ENCODE peak calls at places on chromosomes 4 and X, in ten cellular contexts. R is suprapubic skin, I is uterus, C is prostate gland, F is stomach, Y is tibial nerve, V is transverse colon, Q is A549, U is adrenal gland, P is heart left ventricle. B is an unnamed sample.

GRCh38 chr4:147760695-147761094 is 28.8 kb downstream of the ARHGAP10 start:
- DNase-seq in C (no peak), V (peak), P (peak), I (no peak), Y (no peak), Q (no peak), F (peak), U (peak), R (no peak), B (peak)

GRCh38 chr4:6422866-6423265 is 49.5 kb downstream of the PPP2R2C start:
- DNase-seq in Q (no peak), Y (no peak), P (no peak), U (no peak), F (no peak), C (no peak), I (no peak), R (no peak), V (no peak), B (no peak)

GRCh38 chrX:133516691-133517090 is 101.4 kb upstream of the GPC4 start:
- DNase-seq in V (no peak), F (no peak), P (no peak), C (no peak), I (no peak), Y (no peak), Q (no peak), R (no peak), U (no peak), B (no peak)

GRCh38 chrX:72304877-72305276 is 837 bp downstream of the CITED1 start:
- DNase-seq in V (no peak), C (no peak), P (no peak), F (no peak), Q (no peak), Y (no peak), R (no peak), I (no peak), U (no peak), B (no peak)

GRCh38 chr4:173535165-173535737 is 5.2 kb upstream of the HAND2 start:
- DNase-seq in P (no peak), F (no peak), U (no peak), C (no peak), V (no peak), Y (no peak), Q (no peak), R (no peak), I (no peak), B (no peak)

GRCh38 chr4:55177461-55177860 is 52.1 kb upstream of the KDR start:
- DNase-seq in R (no peak), I (no peak), V (no peak), U (no peak), Q (no peak), F (no peak), C (no peak), Y (no peak), P (no peak), B (no peak)

GRCh38 chrX:47240619-47241018 is 7.8 kb downstream of the USP11 start:
- DNase-seq in Q (no peak), C (no peak), F (no peak), P (no peak), I (no peak), V (no peak), R (peak), U (no peak), Y (no peak), B (no peak)

GRCh38 chrX:93874554-93874953 is 200.5 kb downstream of the FAM133A start:
- DNase-seq in U (peak), R (no peak), Y (peak), Q (no peak), P (no peak), C (no peak), V (no peak), F (no peak), I (no peak), B (no peak)

GRCh38 chr4:183356931-183357675 is 34.9 kb upstream of the CLDN24 start:
- DNase-seq in F (peak), I (no peak), Q (no peak), R (peak), U (no peak), C (peak), V (no peak), Y (no peak), P (no peak), B (no peak)

GRCh38 chr4:44869222-44869882 is 143.0 kb upstream of the GNPDA2 start:
- DNase-seq in C (no peak), F (no peak), I (no peak), U (no peak), P (no peak), Y (no peak), R (no peak), V (no peak), Q (no peak), B (no peak)

GRCh38 chr4:59102311-59102710 is 1992.1 kb upstream of the IGFBP7 start:
- DNase-seq in Q (no peak), V (no peak), P (no peak), R (no peak), I (no peak), U (no peak), F (no peak), Y (no peak), C (no peak), B (no peak)

GRCh38 chr4:147596976-147597375 is 20.2 kb upstream of the TMEM184C start:
- DNase-seq in R (no peak), V (no peak), F (peak), C (peak), Y (no peak), P (no peak), Q (no peak), I (no peak), U (peak), B (no peak)

GRCh38 chrX:143633530-143634372 is 2.1 kb downstream of the SLITRK4 start:
- DNase-seq in Y (no peak), U (peak), I (no peak), Q (no peak), V (no peak), C (no peak), R (no peak), F (no peak), P (peak), B (no peak)

GRCh38 chrX:68121371-68121770 is 311.9 kb downstream of the OPHN1 start:
- DNase-seq in Y (no peak), U (no peak), Q (no peak), V (no peak), C (no peak), P (no peak), R (no peak), F (no peak), I (no peak), B (no peak)

GRCh38 chrX:18210470-18210869 is 10.2 kb downstream of the BEND2 start:
- DNase-seq in R (no peak), Q (no peak), Y (no peak), F (no peak), V (no peak), U (no peak), C (no peak), I (no peak), P (no peak), B (no peak)

GRCh38 chr4:177393236-177393635 is 49.0 kb downstream of the AGA start:
- DNase-seq in V (peak), R (no peak), I (no peak), C (no peak), U (no peak), P (no peak), Y (no peak), F (no peak), Q (no peak), B (no peak)

GRCh38 chr4:124828382-124828781 is 115.8 kb upstream of the ANKRD50 start:
- DNase-seq in C (no peak), F (no peak), R (no peak), V (no peak), Y (no peak), U (no peak), Q (no peak), P (no peak), I (no peak), B (no peak)

GRCh38 chr4:72313121-72313520 is 255.9 kb downstream of the ADAMTS3 start:
- DNase-seq in R (no peak), Y (no peak), Q (no peak), V (no peak), U (no peak), P (no peak), C (no peak), I (no peak), F (no peak), B (no peak)

GRCh38 chr4:72314869-72315268 is 254.2 kb downstream of the ADAMTS3 start:
- DNase-seq in P (no peak), V (no peak), Y (peak), I (no peak), U (peak), F (no peak), Q (no peak), C (peak), R (no peak), B (no peak)

GRCh38 chr4:72305620-72306019 is 263.4 kb downstream of the ADAMTS3 start:
- DNase-seq in Y (no peak), V (no peak), P (no peak), Q (no peak), U (no peak), R (no peak), C (no peak), I (no peak), F (no peak), B (no peak)

GRCh38 chr4:72312032-72312650 is 256.9 kb downstream of the ADAMTS3 start:
- DNase-seq in R (peak), F (peak), V (peak), I (peak), P (peak), C (peak), Y (peak), U (peak), Q (no peak), B (peak)

DNA sequence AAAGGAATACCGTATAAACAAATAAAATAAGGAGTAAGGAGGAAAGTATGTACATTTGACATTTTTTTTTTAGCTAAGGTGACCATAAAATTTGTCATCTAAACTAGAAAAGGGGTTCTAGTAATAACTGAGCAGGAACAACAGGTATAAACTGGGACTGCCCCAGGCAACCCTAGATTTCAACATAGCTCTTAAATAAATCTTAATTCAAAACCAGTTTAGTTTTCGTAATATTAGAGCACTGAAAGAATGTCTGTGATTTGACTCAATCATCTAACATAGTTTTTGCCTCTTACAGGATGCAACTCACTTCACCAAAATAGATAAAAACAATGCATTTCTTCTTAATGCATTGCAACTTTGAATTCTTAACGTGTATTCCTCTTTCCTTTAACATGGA is 257.7 kb downstream of the ADAMTS3 start:
- DNase-seq in U (no peak), Q (no peak), F (no peak), R (no peak), C (no peak), Y (no peak), V (no peak), P (no peak), I (no peak), B (no peak)
- H3K27ac ChIP-seq in U (no peak), Q (no peak), F (peak), R (no peak), C (no peak), Y (no peak), V (peak), P (no peak), I (peak), B (no peak)

GRCh38 chrX:107676559-107677378 is 48.5 kb downstream of the PRPS1 start:
- DNase-seq in Q (peak), R (peak), C (peak), P (peak), U (peak), Y (peak), I (peak), F (peak), V (peak), B (peak)
- TF ChIP-seq POLR2A in Q (peak), R (no peak), C (peak), P (peak), U (peak), Y (no peak), I (peak), F (no peak), V (peak), B (peak)

DNA sequence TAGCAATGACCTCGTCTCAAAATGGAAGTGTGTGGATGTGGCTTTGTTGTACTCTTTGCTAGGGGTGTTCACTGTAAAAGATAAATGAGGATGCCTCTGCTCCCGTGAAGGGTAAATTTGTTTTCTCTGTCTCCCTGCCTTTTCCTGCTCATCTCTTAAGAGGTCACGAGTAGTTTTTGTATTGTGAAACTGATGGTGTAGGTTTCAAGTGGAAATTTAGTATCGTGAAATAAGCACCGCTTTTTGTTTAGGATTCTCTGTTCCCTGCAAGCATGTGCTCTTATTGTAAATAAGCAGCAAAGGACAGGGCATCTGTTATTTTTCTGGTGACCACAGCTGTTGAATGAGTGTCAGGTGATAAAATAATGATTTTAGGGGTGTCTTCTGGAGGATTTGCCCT is 104.6 kb downstream of the PHEX start:
- DNase-seq in I (no peak), P (no peak), Y (no peak), C (no peak), R (no peak), U (no peak), F (no peak), V (no peak), Q (no peak), B (no peak)
- H3K27ac ChIP-seq in I (peak), P (no peak), Y (no peak), C (no peak), R (peak), U (no peak), F (peak), V (peak), Q (peak), B (no peak)

GRCh38 chrX:120560842-120561633 is at the start of gene CUL4B:
- DNase-seq in F (peak), Q (peak), V (peak), I (peak), R (peak), Y (peak), C (peak), U (peak), P (peak), B (peak)
- TF ChIP-seq POLR2A in F (no peak), Q (peak), V (peak), I (peak), R (no peak), Y (no peak), C (peak), U (no peak), P (peak), B (peak)